ENCODE peak calls at places on chromosomes 12 and 14, in seven cellular contexts. T is body of pancreas; O is pancreas; M is CD8-positive, alpha-beta T cell; E is tibial artery; C is A549; F is left lung. Z is an unnamed sample. For H3K9me3, the result is how much of the 10 kb centered on the place peaks cover.

GRCh38 chr12:92434607-92435025 is 268.2 kb upstream of the PLEKHG7 start:
- DNase-seq in C (no peak), T (no peak), O (no peak), F (no peak), M (no peak), E (no peak), Z (peak)

GRCh38 chr12:113899844-113900471 is 66.2 kb downstream of the RBM19 start:
- DNase-seq in E (no peak), F (no peak), M (no peak), O (peak), T (peak), C (no peak), Z (no peak)

GRCh38 chr12:101552277-101552676 is 42.5 kb upstream of the MYBPC1 start:
- DNase-seq in F (no peak), E (no peak), O (no peak), T (peak), C (peak), M (no peak), Z (no peak)

GRCh38 chr12:5580911-5581488 is 149.1 kb downstream of the NTF3 start:
- DNase-seq in E (no peak), O (no peak), C (no peak), M (no peak), T (no peak), F (no peak), Z (no peak)

GRCh38 chr14:89489796-89490506 is 72.9 kb upstream of the FOXN3 start:
- DNase-seq in F (no peak), C (no peak), E (peak), M (no peak), O (no peak), T (no peak), Z (no peak)

GRCh38 chr12:75196865-75197264 is 12.8 kb downstream of the KCNC2 start:
- DNase-seq in C (peak), T (no peak), O (no peak), E (no peak), F (no peak), M (no peak), Z (no peak)

GRCh38 chr12:93380480-93381121 is 2.9 kb downstream of the NUDT4 start:
- DNase-seq in F (no peak), T (no peak), C (peak), E (no peak), O (no peak), M (no peak), Z (no peak)

GRCh38 chr14:94646481-94646880 is 34.3 kb downstream of the SERPINA3 start:
- DNase-seq in T (no peak), O (no peak), C (no peak), M (no peak), E (no peak), F (no peak), Z (no peak)

GRCh38 chr12:70907412-70907811 is 13.1 kb downstream of the PTPRR start:
- DNase-seq in F (no peak), M (no peak), T (no peak), E (no peak), C (no peak), O (no peak), Z (no peak)

GRCh38 chr12:106132175-106133135 is 6.3 kb downstream of the NUAK1 start:
- DNase-seq in E (no peak), T (no peak), F (no peak), O (no peak), C (no peak), M (no peak), Z (no peak)

GRCh38 chr14:92225731-92226130 is 97.2 kb upstream of the SLC24A4 start:
- DNase-seq in T (no peak), F (no peak), E (no peak), M (no peak), O (no peak), C (no peak), Z (no peak)

GRCh38 chr14:93083898-93084297 is 31.8 kb downstream of the ITPK1 start:
- DNase-seq in O (no peak), F (peak), E (no peak), M (no peak), T (no peak), C (no peak), Z (no peak)

GRCh38 chr12:24960222-24960855 is 11.4 kb upstream of the BCAT1 start:
- DNase-seq in T (peak), O (no peak), F (no peak), E (no peak), C (peak), M (no peak), Z (peak)

GRCh38 chr12:24970177-24970576 is 21.3 kb upstream of the BCAT1 start:
- DNase-seq in F (no peak), M (no peak), E (no peak), T (no peak), O (no peak), C (no peak), Z (no peak)

GRCh38 chr12:24966951-24967564 is 18.2 kb upstream of the BCAT1 start:
- DNase-seq in T (no peak), O (no peak), E (no peak), M (no peak), F (no peak), C (no peak), Z (no peak)

GRCh38 chr12:24964342-24964741 is 15.4 kb upstream of the BCAT1 start:
- DNase-seq in E (no peak), F (no peak), M (no peak), C (no peak), T (no peak), O (no peak), Z (no peak)
- H3K9me3 ChIP-seq in E (under half), F (under half), M (under half), C (under half), T (under half), O (under half), Z (under half)

GRCh38 chr12:32917094-32917611 is 20.6 kb upstream of the PKP2 start:
- DNase-seq in F (no peak), E (no peak), M (no peak), T (no peak), O (no peak), C (no peak), Z (no peak)

GRCh38 chr12:32918890-32919791 is 22.6 kb upstream of the PKP2 start:
- DNase-seq in C (peak), F (no peak), O (no peak), M (no peak), T (peak), E (no peak), Z (no peak)

GRCh38 chr12:32922546-32923297 is 26.1 kb upstream of the PKP2 start:
- DNase-seq in T (no peak), C (no peak), M (no peak), O (no peak), F (no peak), E (no peak), Z (no peak)

GRCh38 chr12:32921397-32921796 is 24.8 kb upstream of the PKP2 start:
- DNase-seq in E (no peak), M (no peak), C (peak), F (no peak), O (no peak), T (no peak), Z (no peak)

GRCh38 chr12:32920506-32921085 is 24.0 kb upstream of the PKP2 start:
- DNase-seq in O (no peak), E (no peak), F (no peak), C (peak), M (no peak), T (no peak), Z (no peak)
- H3K27ac ChIP-seq in O (no peak), E (no peak), F (no peak), C (peak), M (no peak), T (no peak), Z (no peak)

DNA sequence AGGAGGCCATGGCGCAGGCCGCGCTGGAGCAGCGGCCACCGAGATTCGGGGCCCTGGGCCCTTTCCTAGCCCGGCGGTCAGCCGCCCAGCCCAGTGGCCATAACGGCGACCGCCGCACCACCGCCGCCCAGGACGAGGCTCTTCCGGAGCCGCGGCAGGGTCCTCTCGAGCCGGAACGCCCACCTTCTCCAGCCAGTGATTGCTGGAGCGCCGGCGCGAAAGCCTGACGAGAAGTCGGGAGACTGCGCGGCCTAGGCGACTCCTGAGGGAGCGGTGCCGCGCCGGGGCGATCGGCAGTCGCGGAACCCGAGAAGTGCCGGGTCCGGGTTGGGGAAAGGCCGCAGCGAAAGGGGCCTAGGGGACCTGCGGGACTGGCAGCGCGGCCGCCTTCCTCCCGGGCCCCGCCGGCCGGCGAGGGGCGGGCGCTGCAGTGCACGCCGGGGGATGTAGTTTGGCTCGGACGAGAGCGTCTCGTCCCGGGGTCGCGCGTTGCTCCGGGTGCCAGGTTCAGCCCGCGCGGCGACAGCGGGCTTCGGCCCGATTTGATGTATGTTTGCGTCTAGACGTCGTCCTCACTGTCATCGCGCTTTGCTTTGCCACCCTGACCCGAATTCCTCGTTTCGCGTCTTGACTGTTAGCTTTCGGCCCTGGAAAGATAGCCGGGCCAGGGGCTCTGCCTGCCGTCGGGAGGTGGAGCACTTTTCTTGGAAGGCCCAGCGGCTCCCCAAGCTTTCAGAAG is at the start of gene VTI1B:
- DNase-seq in F (peak), T (peak), E (peak), O (peak), M (peak), C (peak), Z (peak)
- TF ChIP-seq CTCF in F (no peak), T (no peak), E (no peak), O (no peak), M (no peak), C (peak), Z (no peak)

GRCh38 chr12:26721800-26722199 is 111.2 kb downstream of the ITPR2 start:
- DNase-seq in C (no peak), F (no peak), E (no peak), O (no peak), T (no peak), M (no peak), Z (no peak)
- H3K9me3 ChIP-seq in C (under half), F (under half), E (under half), O (under half), T (under half), M (under half), Z (under half)

DNA sequence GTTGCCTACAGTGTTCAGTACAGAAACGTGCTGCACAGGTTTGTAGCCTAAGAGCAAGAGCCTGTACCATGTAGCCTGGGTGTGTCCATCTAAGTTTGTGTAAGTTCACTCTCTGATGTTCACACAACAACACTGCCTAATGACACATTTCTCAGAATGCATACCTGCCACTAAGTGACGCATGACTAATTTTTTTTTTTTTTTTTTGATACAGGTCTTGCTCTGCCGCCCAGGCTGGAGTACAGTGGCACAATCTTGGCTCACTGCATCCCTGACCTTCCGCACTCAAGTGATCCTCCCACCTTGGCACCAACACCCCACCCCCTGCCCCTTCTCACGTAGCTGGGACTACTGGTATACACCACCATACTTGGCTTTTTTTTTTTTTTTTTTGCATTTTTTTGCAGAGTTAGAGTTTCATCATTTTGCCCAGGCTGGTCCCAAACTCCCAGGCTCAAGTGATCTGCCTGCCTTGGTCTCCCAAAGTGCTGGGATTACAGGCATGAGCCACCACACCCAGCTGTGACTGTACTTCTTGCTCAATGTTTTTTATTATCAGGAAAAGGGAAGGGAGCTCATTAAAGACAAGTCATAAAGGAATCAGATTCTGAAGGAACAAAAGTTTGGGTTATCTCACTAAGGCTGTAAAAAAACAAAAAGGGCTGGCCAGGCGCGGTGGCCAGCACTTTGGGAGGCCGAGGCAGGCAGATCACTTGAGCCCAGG is 10.0 kb upstream of the CDC42BPB start:
- DNase-seq in C (peak), E (no peak), M (no peak), O (no peak), F (no peak), T (no peak), Z (peak)
- H3K27ac ChIP-seq in C (peak), E (no peak), M (no peak), O (no peak), F (peak), T (no peak), Z (no peak)

DNA sequence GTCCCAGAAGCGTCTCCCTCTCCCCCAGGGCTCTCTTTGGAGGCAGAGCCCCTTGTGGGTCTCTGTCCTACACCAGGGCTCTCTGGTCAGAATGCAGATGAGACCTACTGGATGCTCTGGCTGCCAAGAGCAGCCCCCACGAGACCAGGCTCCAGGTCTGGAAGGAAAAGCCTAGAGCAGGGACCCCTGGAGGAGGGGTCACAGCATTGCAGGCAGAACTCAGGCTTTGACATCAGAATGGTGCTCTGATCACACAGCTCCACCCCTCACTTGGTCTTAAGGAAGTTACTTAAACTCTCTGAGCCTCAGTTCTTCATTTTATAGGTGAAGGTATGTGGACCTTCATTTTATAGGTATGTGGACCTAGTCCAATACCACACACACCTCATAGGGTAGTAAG is 83.1 kb downstream of the ARL6IP4 start:
- DNase-seq in C (peak), O (no peak), M (no peak), F (no peak), T (no peak), E (no peak), Z (no peak)
- TF ChIP-seq CTCF in C (no peak), O (no peak), M (peak), F (no peak), T (no peak), E (peak), Z (no peak)

DNA sequence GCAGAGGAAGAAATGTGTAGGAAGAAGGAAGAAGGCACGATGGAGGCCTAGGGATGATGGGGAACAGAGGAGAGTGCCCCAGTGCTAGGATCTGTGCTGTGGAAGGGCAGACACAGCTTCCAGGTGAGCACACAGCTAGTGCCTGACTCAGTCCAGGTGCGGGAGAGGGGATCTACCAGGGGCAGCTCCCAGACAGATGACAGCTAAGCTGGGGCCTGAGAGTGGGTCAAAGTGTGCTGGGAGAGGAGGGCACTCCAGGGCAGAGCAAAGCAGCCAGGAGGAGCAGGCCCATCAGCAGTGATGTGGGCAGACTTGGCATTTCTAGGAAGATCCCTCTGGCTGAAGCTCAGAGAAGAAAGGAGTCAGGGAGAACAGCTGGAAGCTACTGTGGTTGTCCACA is 36.7 kb downstream of the LRTM2 start:
- DNase-seq in C (no peak), O (no peak), T (no peak), F (no peak), M (no peak), E (no peak), Z (no peak)
- H3K9me3 ChIP-seq in C (under half), O (under half), T (under half), F (under half), M (under half), E (under half), Z (under half)

DNA sequence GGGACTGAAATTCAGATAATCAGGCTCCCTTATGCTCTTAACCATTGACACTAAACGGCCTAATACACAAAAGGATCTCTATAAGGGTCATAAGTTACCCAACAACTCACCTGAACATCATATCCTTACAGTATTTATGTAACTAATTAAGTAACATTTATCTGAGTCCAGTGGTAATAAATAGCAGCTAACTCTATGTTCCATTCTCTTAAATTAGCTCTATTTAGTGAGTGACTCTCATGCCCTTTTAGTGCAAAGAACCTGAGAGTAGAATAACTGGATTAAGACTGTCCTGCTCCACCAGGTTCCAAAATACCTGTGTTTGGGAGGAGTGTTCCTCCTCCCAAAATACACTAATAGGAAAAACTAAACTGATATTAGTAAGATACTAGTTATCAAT is 9.8 kb downstream of the SCAF11 start:
- DNase-seq in E (no peak), T (no peak), M (no peak), O (no peak), F (no peak), C (no peak), Z (no peak)
- H3K27ac ChIP-seq in E (no peak), T (no peak), M (no peak), O (no peak), F (no peak), C (no peak), Z (no peak)

GRCh38 chr12:85310456-85311076 is 30.5 kb downstream of the ALX1 start:
- DNase-seq in O (no peak), E (no peak), C (peak), T (no peak), M (no peak), F (no peak), Z (no peak)
- TF ChIP-seq CTCF in O (peak), E (peak), C (peak), T (no peak), M (peak), F (peak), Z (no peak)

DNA sequence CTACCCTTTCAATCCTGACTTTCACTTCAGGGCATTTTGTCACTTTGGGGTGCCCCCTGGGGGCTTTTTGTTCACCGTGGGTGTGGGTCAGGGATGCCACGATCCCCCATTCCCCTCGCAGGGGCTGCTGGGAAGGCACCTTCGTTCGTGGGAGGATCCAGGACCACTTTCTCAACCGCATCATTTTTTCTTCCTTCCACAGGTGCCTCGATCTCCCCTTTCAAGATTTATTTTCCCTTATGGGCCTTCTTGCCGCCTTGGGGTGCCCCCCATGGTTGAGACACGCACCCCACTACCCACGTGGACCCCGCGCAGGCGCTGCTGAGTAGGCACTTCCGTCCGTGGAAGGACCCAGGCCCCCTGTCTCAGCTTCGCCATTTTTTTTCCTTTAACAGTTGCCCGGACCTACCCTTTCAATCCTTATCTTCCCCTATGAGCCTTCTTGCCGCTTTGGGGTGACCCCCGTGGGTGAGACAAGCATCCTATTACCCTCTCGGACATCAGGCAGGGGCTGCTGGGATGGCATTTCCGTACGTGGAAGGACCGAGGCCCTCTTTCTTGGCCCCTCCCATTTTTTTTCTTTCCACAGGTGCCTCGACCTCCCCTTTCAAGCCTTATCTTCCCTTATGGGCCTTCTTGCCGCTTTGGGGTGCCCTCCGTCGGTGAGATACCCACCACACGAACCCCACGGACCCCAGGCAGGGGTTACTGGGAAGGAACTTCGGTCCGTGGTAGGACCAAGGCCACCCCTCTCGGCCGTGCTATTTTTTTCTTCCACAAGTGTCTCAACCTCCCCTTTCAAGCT is 268.1 kb downstream of the ALG10 start:
- DNase-seq in M (no peak), F (peak), O (no peak), T (no peak), E (no peak), C (no peak), Z (peak)
- H3K9me3 ChIP-seq in M (under half), F (under half), O (under half), T (under half), E (under half), C (under half), Z (under half)